ENCODE peak calls at places on chromosomes 13 and 19, in eight cellular contexts. D, M, J, H, Y, U, A and L are unnamed samples.

GRCh38 chr13:97339019-97339988 is 94.7 kb upstream of the RAP2A start:
- DNase-seq in D (peak), M (no peak), J (peak), H (no peak), Y (no peak), U (peak), A (no peak), L (peak)

GRCh38 chr13:25927966-25928365 is 123.8 kb downstream of the SHISA2 start:
- DNase-seq in D (no peak), M (no peak), J (no peak), H (no peak), Y (no peak), U (no peak), A (no peak), L (no peak)

GRCh38 chr19:34082289-34083077 is 89.8 kb upstream of the LSM14A start:
- DNase-seq in D (no peak), M (no peak), J (no peak), H (no peak), Y (no peak), U (no peak), A (no peak), L (no peak)

GRCh38 chr13:98557934-98558630 is 18.8 kb downstream of the STK24 start:
- DNase-seq in D (no peak), M (no peak), J (no peak), H (no peak), Y (no peak), U (no peak), A (no peak), L (peak)

GRCh38 chr13:41137951-41138350 is 5.3 kb upstream of the KBTBD6 start:
- DNase-seq in D (no peak), M (no peak), J (no peak), H (no peak), Y (no peak), U (peak), A (no peak), L (no peak)

GRCh38 chr13:109529964-109530363 is 256.4 kb downstream of the IRS2 start:
- DNase-seq in D (no peak), M (no peak), J (no peak), H (no peak), Y (no peak), U (no peak), A (no peak), L (no peak)

GRCh38 chr13:25847145-25847544 is 204.7 kb downstream of the SHISA2 start:
- DNase-seq in D (no peak), M (no peak), J (no peak), H (no peak), Y (no peak), U (no peak), A (no peak), L (no peak)

GRCh38 chr13:45439000-45439399 is 20.8 kb upstream of the SLC25A30 start:
- DNase-seq in D (no peak), M (no peak), J (no peak), H (no peak), Y (no peak), U (no peak), A (no peak), L (no peak)

GRCh38 chr13:46173656-46174055 is 8.3 kb downstream of the LCP1 start:
- DNase-seq in D (no peak), M (peak), J (no peak), H (no peak), Y (no peak), U (no peak), A (no peak), L (no peak)

GRCh38 chr19:14614099-14614412 is 31.2 kb downstream of the CLEC17A start:
- DNase-seq in D (no peak), M (peak), J (no peak), H (no peak), Y (no peak), U (no peak), A (no peak), L (no peak)

GRCh38 chr19:47227347-47228167 is 3.4 kb downstream of the BBC3 start:
- DNase-seq in D (peak), M (peak), J (peak), H (peak), Y (peak), U (peak), A (no peak), L (peak)

GRCh38 chr13:45941261-45941660 is 89.7 kb upstream of the SIAH3 start:
- DNase-seq in D (no peak), M (no peak), J (no peak), H (no peak), Y (no peak), U (no peak), A (no peak), L (no peak)

GRCh38 chr19:41018736-41019290 is 27.7 kb downstream of the CYP2B6 start:
- DNase-seq in D (no peak), M (no peak), J (no peak), H (no peak), Y (no peak), U (no peak), A (no peak), L (no peak)

GRCh38 chr13:67351114-67351513 is 121.0 kb upstream of the PCDH9 start:
- DNase-seq in D (no peak), M (no peak), J (no peak), H (no peak), Y (no peak), U (no peak), A (no peak), L (no peak)

GRCh38 chr13:67355791-67356190 is 125.7 kb upstream of the PCDH9 start:
- DNase-seq in D (no peak), M (no peak), J (no peak), H (no peak), Y (no peak), U (no peak), A (no peak), L (no peak)

GRCh38 chr13:67351915-67352314 is 121.8 kb upstream of the PCDH9 start:
- DNase-seq in D (no peak), M (no peak), J (no peak), H (no peak), Y (no peak), U (no peak), A (no peak), L (no peak)

GRCh38 chr13:67353031-67353430 is 122.9 kb upstream of the PCDH9 start:
- DNase-seq in D (no peak), M (no peak), J (no peak), H (no peak), Y (no peak), U (no peak), A (no peak), L (no peak)

DNA sequence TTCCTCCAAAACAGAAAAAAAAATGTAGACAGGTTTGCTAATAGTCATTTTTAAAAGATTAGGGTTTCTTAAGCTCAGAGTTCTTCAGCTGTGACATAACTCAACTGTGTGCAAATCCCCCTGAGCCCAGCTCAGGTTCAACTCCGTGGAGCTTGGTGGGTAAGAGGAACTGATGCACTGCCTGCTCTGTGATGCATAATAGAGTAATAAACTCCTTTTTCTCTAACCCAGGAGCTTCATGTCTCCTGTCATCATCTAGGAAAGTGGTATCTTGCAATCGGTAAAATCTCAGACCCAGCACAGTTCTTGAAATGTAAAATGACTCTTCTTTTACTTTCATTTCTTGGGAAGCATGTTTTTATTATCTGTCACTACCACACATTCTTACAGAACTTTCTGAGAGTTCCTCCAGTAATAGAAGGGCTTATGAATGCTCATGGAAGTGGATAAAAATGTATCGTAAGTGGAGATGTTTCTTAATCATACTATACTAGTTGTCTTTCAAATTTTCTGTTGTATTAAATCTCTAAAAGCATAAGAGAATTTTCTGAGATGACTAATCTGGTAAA is 123.8 kb upstream of the PCDH9 start:
- DNase-seq in D (no peak), M (no peak), J (no peak), H (no peak), Y (no peak), U (peak), A (no peak), L (no peak)
- H3K4me3 ChIP-seq in D (peak), M (no peak), J (no peak), H (no peak), Y (no peak), U (peak), A (no peak), L (peak)

DNA sequence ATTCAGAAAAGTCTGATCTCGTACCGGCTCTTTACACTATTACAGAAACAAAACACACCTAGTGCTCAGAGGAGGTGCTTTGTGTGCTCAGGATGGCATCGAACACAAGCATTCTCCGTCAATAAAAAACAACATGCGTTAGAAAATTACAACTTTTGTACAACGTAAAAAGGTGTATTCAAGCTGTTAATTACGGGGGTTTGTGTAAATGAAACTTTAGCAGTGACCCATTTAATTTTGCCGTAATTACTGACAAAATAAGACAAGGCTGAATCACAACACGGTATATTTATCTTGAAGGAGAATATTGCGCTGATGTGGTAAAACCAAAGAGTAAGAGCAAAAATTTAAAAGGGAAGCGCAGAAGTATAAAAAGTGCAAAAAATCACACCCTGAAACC is 6.5 kb upstream of the SOX1 start:
- DNase-seq in D (no peak), M (no peak), J (no peak), H (no peak), Y (no peak), U (no peak), A (no peak), L (no peak)
- H3K4me3 ChIP-seq in D (no peak), M (no peak), J (no peak), H (no peak), Y (no peak), U (no peak), A (no peak), L (no peak)

DNA sequence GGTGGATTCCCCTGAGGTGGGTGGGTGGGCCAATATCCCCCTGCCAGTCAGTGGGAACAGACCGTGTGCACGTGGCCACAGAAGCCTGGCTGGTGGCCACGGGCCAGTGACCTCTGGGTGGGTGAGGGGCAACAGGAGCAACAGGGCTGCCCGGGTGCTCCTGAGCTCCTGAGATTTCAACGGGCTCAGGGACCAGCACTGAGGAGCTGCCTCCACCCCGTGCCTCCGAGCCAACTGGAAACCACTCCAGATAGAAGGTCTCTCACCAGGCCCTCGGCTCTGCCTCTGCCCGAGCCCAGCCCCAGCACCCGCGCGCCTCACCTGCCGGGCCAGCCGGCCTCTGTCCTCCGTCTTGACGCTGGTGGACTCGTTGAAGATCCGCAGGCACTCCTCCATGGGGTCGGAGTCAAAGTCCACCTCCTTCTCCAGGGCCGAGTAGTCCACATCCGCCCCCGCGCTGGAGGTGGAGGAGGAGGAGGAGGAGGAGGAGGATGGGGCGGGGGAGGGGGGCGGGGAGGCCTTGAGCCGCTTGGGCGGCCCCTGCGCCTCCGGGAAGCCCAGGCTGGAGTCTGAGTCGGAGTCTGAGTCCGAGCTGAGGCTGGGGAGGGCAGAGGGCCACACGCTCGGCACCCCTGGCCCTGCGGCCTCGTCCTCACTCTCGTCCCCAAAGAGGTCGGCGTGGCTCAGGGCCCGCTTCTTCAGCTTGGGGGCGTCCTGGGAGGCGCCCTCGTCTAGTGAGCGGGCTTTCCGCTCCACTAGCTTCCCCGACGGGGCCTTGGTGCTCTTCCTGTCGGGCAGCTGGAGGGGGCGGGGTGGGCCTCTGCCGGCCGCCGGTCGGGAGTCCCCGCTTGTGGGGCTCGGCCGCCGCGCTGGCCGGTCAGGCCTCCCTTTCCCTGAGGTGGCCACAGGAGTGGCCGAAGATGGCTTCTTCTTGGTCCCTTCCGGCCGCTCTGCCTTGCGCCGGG is 14.8 kb upstream of the ATP8B3 start:
- DNase-seq in D (no peak), M (no peak), J (no peak), H (no peak), Y (no peak), U (no peak), A (no peak), L (no peak)
- H3K4me3 ChIP-seq in D (no peak), M (no peak), J (no peak), H (no peak), Y (no peak), U (no peak), A (no peak), L (no peak)

GRCh38 chr19:38557205-38557799 is 60.5 kb downstream of the MAP4K1 start:
- DNase-seq in D (no peak), M (peak), J (no peak), H (peak), Y (peak), U (no peak), A (no peak), L (no peak)
- H3K4me3 ChIP-seq in D (no peak), M (no peak), J (no peak), H (no peak), Y (no peak), U (no peak), A (no peak), L (no peak)